ENCODE peak calls at places on chromosomes 3 and 15, in five cellular contexts. One of them, this sample, is unnamed. For H3K36me3, the result is how much of the 10 kb centered on the place peaks cover.

GRCh38 chr3:51961607-51962569 is 5.4 kb downstream of the PCBP4 start:
- DNase-seq in neural progenitor cell: peak
- DNase-seq in PC-9: no peak
- DNase-seq in fibroblast of lung: no peak
- DNase-seq in K562: no peak
- DNase-seq in this sample: no peak

GRCh38 chr3:13233487-13234154 is 160.4 kb upstream of the IQSEC1 start:
- DNase-seq in PC-9: no peak
- DNase-seq in neural progenitor cell: no peak
- DNase-seq in fibroblast of lung: no peak
- DNase-seq in K562: no peak
- DNase-seq in this sample: no peak

GRCh38 chr3:114863848-114864247 is 283.2 kb downstream of the ZBTB20 start:
- DNase-seq in fibroblast of lung: peak
- DNase-seq in K562: no peak
- DNase-seq in neural progenitor cell: no peak
- DNase-seq in PC-9: no peak
- DNase-seq in this sample: no peak

GRCh38 chr3:112681822-112682325 is 40.9 kb upstream of the CCDC80 start:
- DNase-seq in fibroblast of lung: peak
- DNase-seq in K562: no peak
- DNase-seq in PC-9: peak
- DNase-seq in neural progenitor cell: no peak
- DNase-seq in this sample: no peak

GRCh38 chr3:131636266-131636775 is 133.6 kb upstream of the MRPL3 start:
- DNase-seq in neural progenitor cell: no peak
- DNase-seq in PC-9: no peak
- DNase-seq in K562: no peak
- DNase-seq in fibroblast of lung: no peak
- DNase-seq in this sample: no peak

GRCh38 chr3:194449913-194450312 is 36.9 kb downstream of the ATP13A3 start:
- DNase-seq in neural progenitor cell: no peak
- DNase-seq in PC-9: no peak
- DNase-seq in K562: no peak
- DNase-seq in fibroblast of lung: no peak
- DNase-seq in this sample: no peak

GRCh38 chr3:74267583-74268184 is 346.8 kb downstream of the CNTN3 start:
- DNase-seq in neural progenitor cell: peak
- DNase-seq in fibroblast of lung: peak
- DNase-seq in PC-9: no peak
- DNase-seq in K562: peak
- DNase-seq in this sample: no peak

GRCh38 chr15:45662375-45662774 is 27.5 kb downstream of the SQOR start:
- DNase-seq in PC-9: no peak
- DNase-seq in neural progenitor cell: peak
- DNase-seq in K562: no peak
- DNase-seq in fibroblast of lung: no peak
- DNase-seq in this sample: no peak

GRCh38 chr3:113161661-113162060 is 49.7 kb upstream of the BOC start:
- DNase-seq in fibroblast of lung: no peak
- DNase-seq in K562: no peak
- DNase-seq in neural progenitor cell: no peak
- DNase-seq in PC-9: no peak
- DNase-seq in this sample: no peak

GRCh38 chr3:195048059-195048905 is 222.7 kb downstream of the XXYLT1 start:
- DNase-seq in fibroblast of lung: no peak
- DNase-seq in neural progenitor cell: no peak
- DNase-seq in K562: no peak
- DNase-seq in PC-9: peak
- DNase-seq in this sample: no peak

GRCh38 chr3:44343421-44343820 is 4.9 kb downstream of the TCAIM start:
- DNase-seq in fibroblast of lung: no peak
- DNase-seq in neural progenitor cell: no peak
- DNase-seq in K562: no peak
- DNase-seq in PC-9: no peak
- DNase-seq in this sample: no peak

GRCh38 chr15:47754312-47754711 is 37.0 kb downstream of the SEMA6D start:
- DNase-seq in PC-9: no peak
- DNase-seq in fibroblast of lung: peak
- DNase-seq in neural progenitor cell: no peak
- DNase-seq in K562: no peak
- DNase-seq in this sample: no peak

GRCh38 chr3:127087441-127087840 is 104.5 kb downstream of the PLXNA1 start:
- DNase-seq in fibroblast of lung: no peak
- DNase-seq in K562: no peak
- DNase-seq in PC-9: no peak
- DNase-seq in neural progenitor cell: no peak
- DNase-seq in this sample: no peak

GRCh38 chr15:38304486-38304885 is 51.9 kb downstream of the SPRED1 start:
- DNase-seq in neural progenitor cell: no peak
- DNase-seq in K562: no peak
- DNase-seq in PC-9: no peak
- DNase-seq in fibroblast of lung: no peak
- DNase-seq in this sample: no peak

GRCh38 chr15:25790003-25790660 is 73.0 kb downstream of the ATP10A start:
- DNase-seq in PC-9: no peak
- DNase-seq in K562: no peak
- DNase-seq in neural progenitor cell: no peak
- DNase-seq in fibroblast of lung: peak
- DNase-seq in this sample: no peak

GRCh38 chr15:83204697-83205096 is 2.9 kb downstream of the HDGFL3 start:
- DNase-seq in neural progenitor cell: peak
- DNase-seq in PC-9: no peak
- DNase-seq in K562: no peak
- DNase-seq in fibroblast of lung: no peak
- DNase-seq in this sample: no peak

DNA sequence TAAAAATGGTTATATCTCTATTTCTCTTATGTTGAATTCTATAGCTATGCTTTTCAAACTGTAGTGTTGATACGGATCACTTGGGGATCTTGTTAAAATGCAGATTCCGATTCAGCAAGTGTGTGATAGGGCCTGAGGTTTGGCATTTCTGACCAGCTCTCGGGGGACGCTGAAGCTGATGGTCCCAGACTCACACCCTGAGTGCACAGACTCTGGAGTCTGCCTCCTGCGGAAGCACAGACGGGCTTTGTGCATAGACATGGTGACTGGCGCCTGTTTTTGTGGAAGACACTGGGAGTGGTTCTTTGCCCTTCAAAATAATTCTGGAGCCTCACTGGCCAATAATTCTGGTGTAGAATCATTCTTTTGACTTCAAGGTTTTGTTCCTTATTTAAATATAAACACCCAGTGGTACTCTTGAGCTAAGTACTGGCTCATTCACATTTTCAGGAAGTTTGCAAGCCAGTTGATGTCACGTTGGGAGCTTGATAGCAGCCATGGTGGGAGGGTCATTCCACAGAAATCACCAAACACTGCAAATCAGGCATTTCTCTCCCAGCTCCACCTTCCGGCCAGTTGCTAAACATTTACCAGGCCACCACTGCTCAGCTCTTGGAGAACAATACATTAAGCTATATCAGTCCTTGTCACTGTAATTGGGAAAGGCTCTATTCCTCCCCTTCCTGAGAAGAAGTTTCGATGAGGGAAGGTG is 19.2 kb downstream of the CLDN11 start:
- DNase-seq in K562: no peak
- DNase-seq in neural progenitor cell: no peak
- DNase-seq in PC-9: no peak
- DNase-seq in fibroblast of lung: no peak
- DNase-seq in this sample: no peak
- H3K36me3 ChIP-seq in K562: under half
- H3K36me3 ChIP-seq in neural progenitor cell: under half
- H3K36me3 ChIP-seq in PC-9: under half
- H3K36me3 ChIP-seq in fibroblast of lung: under half
- H3K36me3 ChIP-seq in this sample: under half

GRCh38 chr3:37050242-37050641 is 56.9 kb downstream of the MLH1 start:
- DNase-seq in K562: no peak
- DNase-seq in neural progenitor cell: no peak
- DNase-seq in PC-9: no peak
- DNase-seq in fibroblast of lung: no peak
- DNase-seq in this sample: no peak
- H3K36me3 ChIP-seq in K562: half or more
- H3K36me3 ChIP-seq in neural progenitor cell: under half
- H3K36me3 ChIP-seq in PC-9: under half
- H3K36me3 ChIP-seq in fibroblast of lung: under half
- H3K36me3 ChIP-seq in this sample: half or more

GRCh38 chr15:44593042-44593736 is 56.2 kb downstream of the EIF3J start:
- DNase-seq in neural progenitor cell: no peak
- DNase-seq in PC-9: no peak
- DNase-seq in fibroblast of lung: peak
- DNase-seq in K562: no peak
- DNase-seq in this sample: no peak

GRCh38 chr15:44596511-44597010 is 59.6 kb downstream of the EIF3J start:
- DNase-seq in neural progenitor cell: no peak
- DNase-seq in K562: no peak
- DNase-seq in PC-9: no peak
- DNase-seq in fibroblast of lung: no peak
- DNase-seq in this sample: no peak

GRCh38 chr15:44598066-44598465 is 61.1 kb downstream of the EIF3J start:
- DNase-seq in fibroblast of lung: no peak
- DNase-seq in neural progenitor cell: no peak
- DNase-seq in PC-9: no peak
- DNase-seq in K562: no peak
- DNase-seq in this sample: no peak

GRCh38 chr15:44595656-44596510 is 58.9 kb downstream of the EIF3J start:
- DNase-seq in fibroblast of lung: no peak
- DNase-seq in K562: no peak
- DNase-seq in PC-9: no peak
- DNase-seq in neural progenitor cell: no peak
- DNase-seq in this sample: no peak

GRCh38 chr15:44595246-44595645 is 58.3 kb downstream of the EIF3J start:
- DNase-seq in PC-9: no peak
- DNase-seq in K562: no peak
- DNase-seq in fibroblast of lung: no peak
- DNase-seq in neural progenitor cell: no peak
- DNase-seq in this sample: no peak
- H3K36me3 ChIP-seq in PC-9: under half
- H3K36me3 ChIP-seq in K562: half or more
- H3K36me3 ChIP-seq in fibroblast of lung: under half
- H3K36me3 ChIP-seq in neural progenitor cell: under half
- H3K36me3 ChIP-seq in this sample: half or more

DNA sequence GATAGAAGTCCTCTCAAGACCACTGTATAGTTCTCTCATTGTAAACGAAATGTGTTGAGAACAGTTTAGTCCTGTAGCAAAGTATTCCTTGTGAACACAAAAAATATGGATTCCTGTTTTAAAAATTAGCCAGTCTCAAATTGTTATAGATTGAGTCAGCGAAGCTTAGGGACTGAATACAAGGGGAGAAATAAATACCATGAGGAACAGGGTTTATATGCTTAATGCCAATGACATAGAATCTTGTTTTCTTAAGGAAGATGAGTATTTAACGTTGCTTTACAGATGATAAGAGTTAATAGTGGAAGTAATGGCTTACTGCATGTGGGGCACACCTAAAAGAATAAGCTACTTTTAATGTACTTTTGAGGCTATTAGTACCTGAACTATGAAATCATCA is 37.9 kb downstream of the SETD5 start:
- DNase-seq in fibroblast of lung: no peak
- DNase-seq in PC-9: no peak
- DNase-seq in K562: no peak
- DNase-seq in neural progenitor cell: no peak
- DNase-seq in this sample: no peak
- H3K36me3 ChIP-seq in fibroblast of lung: under half
- H3K36me3 ChIP-seq in PC-9: half or more
- H3K36me3 ChIP-seq in K562: half or more
- H3K36me3 ChIP-seq in neural progenitor cell: under half
- H3K36me3 ChIP-seq in this sample: half or more

GRCh38 chr3:14369675-14370669 is 32.4 kb upstream of the SLC6A6 start:
- DNase-seq in K562: peak
- DNase-seq in PC-9: peak
- DNase-seq in neural progenitor cell: peak
- DNase-seq in fibroblast of lung: no peak
- DNase-seq in this sample: peak

GRCh38 chr3:14368885-14369284 is 33.5 kb upstream of the SLC6A6 start:
- DNase-seq in K562: no peak
- DNase-seq in fibroblast of lung: no peak
- DNase-seq in neural progenitor cell: no peak
- DNase-seq in PC-9: no peak
- DNase-seq in this sample: no peak

GRCh38 chr3:14371573-14372474 is 30.6 kb upstream of the SLC6A6 start:
- DNase-seq in K562: peak
- DNase-seq in PC-9: peak
- DNase-seq in neural progenitor cell: no peak
- DNase-seq in fibroblast of lung: peak
- DNase-seq in this sample: peak

GRCh38 chr3:14372587-14372986 is 29.8 kb upstream of the SLC6A6 start:
- DNase-seq in fibroblast of lung: no peak
- DNase-seq in PC-9: no peak
- DNase-seq in K562: no peak
- DNase-seq in neural progenitor cell: no peak
- DNase-seq in this sample: peak

GRCh38 chr3:14370719-14371572 is 31.5 kb upstream of the SLC6A6 start:
- DNase-seq in K562: no peak
- DNase-seq in neural progenitor cell: no peak
- DNase-seq in PC-9: no peak
- DNase-seq in fibroblast of lung: no peak
- DNase-seq in this sample: peak
- H3K36me3 ChIP-seq in K562: under half
- H3K36me3 ChIP-seq in neural progenitor cell: under half
- H3K36me3 ChIP-seq in PC-9: under half
- H3K36me3 ChIP-seq in fibroblast of lung: under half
- H3K36me3 ChIP-seq in this sample: under half

GRCh38 chr3:47991341-47991740 is 24.9 kb downstream of the MAP4 start:
- DNase-seq in K562: no peak
- DNase-seq in fibroblast of lung: no peak
- DNase-seq in neural progenitor cell: no peak
- DNase-seq in PC-9: no peak
- DNase-seq in this sample: no peak
- H3K36me3 ChIP-seq in K562: under half
- H3K36me3 ChIP-seq in fibroblast of lung: under half
- H3K36me3 ChIP-seq in neural progenitor cell: under half
- H3K36me3 ChIP-seq in PC-9: under half
- H3K36me3 ChIP-seq in this sample: under half

GRCh38 chr3:49720383-49721164 is 1.1 kb upstream of the AMIGO3 start:
- DNase-seq in neural progenitor cell: no peak
- DNase-seq in fibroblast of lung: no peak
- DNase-seq in PC-9: no peak
- DNase-seq in K562: no peak
- DNase-seq in this sample: peak
- H3K36me3 ChIP-seq in neural progenitor cell: under half
- H3K36me3 ChIP-seq in fibroblast of lung: under half
- H3K36me3 ChIP-seq in PC-9: under half
- H3K36me3 ChIP-seq in K562: half or more
- H3K36me3 ChIP-seq in this sample: under half